ENCODE peak calls at places on chromosome 11, in five cellular contexts. G is brain microvascular endothelial cell, P is NCI-H1694, B is NCI-H774, H is NCI-H2081 treated with DMSO at 0.1 percent for 48 hours. O is an unnamed sample.
A peak's percentile ranks its signal among the peaks of the same experiment; 100 is the strongest.

GRCh38 chr11:91795139-91795887 is 429.3 kb upstream of the FAT3 start:
- DNase-seq in G (no peak), H (no peak), B (no peak), P (no peak), O (no peak)

GRCh38 chr11:61488651-61489291 is 19.8 kb upstream of the LRRC10B start:
- DNase-seq in G (peak; percentile 28), B (peak; percentile 58), P (no peak), H (no peak), O (no peak)

GRCh38 chr11:57354699-57355098 is 16.5 kb downstream of the P2RX3 start:
- DNase-seq in P (no peak), G (no peak), B (no peak), H (no peak), O (no peak)

GRCh38 chr11:129865701-129866100 is 29.7 kb downstream of the NFRKB start:
- DNase-seq in H (no peak), B (no peak), P (no peak), G (no peak), O (no peak)

GRCh38 chr11:63837719-63838118 is 1.2 kb upstream of the MARK2 start:
- DNase-seq in P (no peak), G (no peak), H (no peak), B (no peak), O (no peak)

GRCh38 chr11:94786264-94787126 is 18.3 kb downstream of the AMOTL1 start:
- DNase-seq in B (peak; percentile 4), P (no peak), G (no peak), H (no peak), O (no peak)

GRCh38 chr11:64718084-64718779 is 4.8 kb downstream of the NRXN2 start:
- DNase-seq in G (no peak), P (peak; percentile 33), H (no peak), B (no peak), O (no peak)

GRCh38 chr11:83033972-83034672 is 37.6 kb downstream of the RAB30 start:
- DNase-seq in P (peak; percentile 36), G (no peak), B (no peak), H (no peak), O (peak; percentile 58)

GRCh38 chr11:109371444-109372176 is 50.4 kb upstream of the C11orf87 start:
- DNase-seq in P (no peak), G (no peak), B (no peak), H (no peak), O (no peak)

GRCh38 chr11:131328843-131329242 is 41.6 kb upstream of the NTM start:
- DNase-seq in G (no peak), H (no peak), B (no peak), P (no peak), O (peak; percentile 52)

GRCh38 chr11:134044514-134045284 is 24.2 kb upstream of the JAM3 start:
- DNase-seq in H (no peak), G (no peak), B (no peak), P (no peak), O (no peak)

GRCh38 chr11:113546757-113547507 is 71.7 kb upstream of the DRD2 start:
- DNase-seq in B (no peak), G (peak; percentile 59), P (no peak), H (no peak), O (no peak)

GRCh38 chr11:67504023-67504949 is 877 bp downstream of the PITPNM1 start:
- DNase-seq in B (peak; percentile 7), P (no peak), G (peak; percentile 12), H (no peak), O (no peak)

GRCh38 chr11:128279861-128280260 is 307.5 kb downstream of the ETS1 start:
- DNase-seq in B (no peak), G (no peak), H (no peak), P (no peak), O (no peak)

GRCh38 chr11:130066338-130066737 is 3.4 kb upstream of the APLP2 start:
- DNase-seq in G (no peak), P (no peak), B (no peak), H (no peak), O (no peak)

GRCh38 chr11:75163917-75164316 is 13.0 kb downstream of the SLCO2B1 start:
- DNase-seq in P (no peak), B (no peak), H (no peak), G (no peak), O (no peak)

GRCh38 chr11:46180741-46181140 is 59.5 kb upstream of the PHF21A start:
- DNase-seq in P (no peak), B (no peak), G (no peak), H (no peak), O (no peak)

GRCh38 chr11:15816270-15816871 is 540.0 kb downstream of the SOX6 start:
- DNase-seq in P (no peak), H (no peak), G (peak; percentile 94), B (no peak), O (no peak)

GRCh38 chr11:48109046-48109666 is 107.5 kb upstream of the OR4B1 start:
- DNase-seq in B (peak; percentile 24), P (peak; percentile 80), G (no peak), H (peak; percentile 48), O (peak; percentile 69)

GRCh38 chr11:46281374-46281831 is 3.9 kb downstream of the CREB3L1 start:
- DNase-seq in G (no peak), P (no peak), B (no peak), H (no peak), O (no peak)

GRCh38 chr11:7436657-7437056 is 48.6 kb upstream of the OLFML1 start:
- DNase-seq in G (no peak), P (no peak), H (no peak), B (peak; percentile 5), O (no peak)

GRCh38 chr11:114099392-114100178 is 40.1 kb downstream of the ZBTB16 start:
- DNase-seq in H (no peak), G (no peak), P (no peak), B (no peak), O (no peak)

GRCh38 chr11:30635401-30635989 is 49.3 kb upstream of the MPPED2 start:
- DNase-seq in H (no peak), B (peak; percentile 17), P (no peak), G (no peak), O (peak; percentile 91)

GRCh38 chr11:105232021-105232420 is 92.5 kb upstream of the CARD18 start:
- DNase-seq in H (no peak), B (no peak), G (no peak), P (no peak), O (no peak)

GRCh38 chr11:19025799-19026406 is 34.6 kb downstream of the MRGPRX2 start:
- DNase-seq in B (no peak), P (no peak), G (no peak), H (no peak), O (no peak)

GRCh38 chr11:15536438-15536837 is 421.7 kb downstream of the INSC start:
- DNase-seq in P (no peak), B (no peak), H (no peak), G (no peak), O (no peak)

GRCh38 chr11:19868281-19868821 is 155.7 kb downstream of the NAV2 start:
- DNase-seq in P (peak; percentile 39), H (no peak), G (peak; percentile 65), B (peak; percentile 11), O (peak; percentile 35)

GRCh38 chr11:119030029-119030328 is 698 bp downstream of the SLC37A4 start:
- DNase-seq in P (no peak), H (no peak), B (no peak), G (no peak), O (no peak)

GRCh38 chr11:95545116-95545875 is 244.3 kb downstream of the FAM76B start:
- DNase-seq in G (no peak), B (no peak), H (no peak), P (no peak), O (no peak)

GRCh38 chr11:8209208-8209807 is 40.5 kb upstream of the RIC3 start:
- DNase-seq in G (no peak), H (no peak), B (no peak), P (no peak), O (no peak)

GRCh38 chr11:94007906-94008305 is 13.2 kb upstream of the HEPHL1 start:
- DNase-seq in P (no peak), G (no peak), B (no peak), H (no peak), O (no peak)

GRCh38 chr11:44978961-44979331 is 28.3 kb upstream of the TP53I11 start:
- DNase-seq in P (no peak), B (peak; percentile 92), G (no peak), H (peak; percentile 96), O (no peak)

GRCh38 chr11:117950320-117950719 is 21.1 kb upstream of the TMPRSS13 start:
- DNase-seq in B (no peak), G (no peak), H (no peak), P (no peak), O (no peak)

O was measured in putamen.